ENCODE peak calls at places on chromosome 21, in ten cellular contexts. B is lower lobe of right lung, Z is ovary, I is IMR-90, G is right cardiac atrium, N is astrocyte, H is Peyer's patch, T is lung, M is tibial nerve, W is psoas muscle. J is an unnamed sample.

GRCh38 chr21:37673801-37674575 is 242.3 kb downstream of the KCNJ6 start:
- DNase-seq in B (no peak), Z (no peak), I (no peak), G (no peak), N (no peak), H (no peak), T (no peak), M (no peak), W (no peak), J (no peak)

GRCh38 chr21:17783816-17784598 is 35.1 kb downstream of the C21orf91 start:
- DNase-seq in B (no peak), Z (no peak), I (no peak), G (no peak), N (no peak), H (peak; percentile 54), T (no peak), M (no peak), W (no peak), J (no peak)

GRCh38 chr21:37675202-37675801 is 241.0 kb downstream of the KCNJ6 start:
- DNase-seq in B (peak; percentile 78), Z (peak; percentile 57), I (peak; percentile 38), G (peak; percentile 88), N (peak; percentile 2), H (no peak), T (peak; percentile 55), M (peak; percentile 35), W (peak; percentile 77), J (peak; percentile 45)

GRCh38 chr21:16563795-16564194 is 834.0 kb downstream of the USP25 start:
- DNase-seq in B (peak; percentile 51), Z (no peak), I (no peak), G (no peak), N (peak; percentile 68), H (no peak), T (no peak), M (no peak), W (no peak), J (no peak)

GRCh38 chr21:29130234-29130993 is at the start of gene MAP3K7CL:
- DNase-seq in B (no peak), Z (no peak), I (peak; percentile 100), G (peak; percentile 77), N (peak; percentile 100), H (no peak), T (peak; percentile 46), M (no peak), W (peak; percentile 87), J (no peak)

GRCh38 chr21:16309250-16309971 is 579.6 kb downstream of the USP25 start:
- DNase-seq in B (no peak), Z (no peak), I (no peak), G (no peak), N (peak; percentile 81), H (no peak), T (no peak), M (no peak), W (peak; percentile 24), J (no peak)

GRCh38 chr21:28884481-28884880 is 108.2 kb downstream of the LTN1 start:
- DNase-seq in B (no peak), Z (no peak), I (peak; percentile 8), G (no peak), N (peak; percentile 14), H (no peak), T (no peak), M (no peak), W (no peak), J (no peak)

GRCh38 chr21:37863842-37864241 is 52.4 kb downstream of the KCNJ6 start:
- DNase-seq in B (peak; percentile 51), Z (no peak), I (peak; percentile 94), G (no peak), N (peak; percentile 87), H (no peak), T (no peak), M (no peak), W (no peak), J (no peak)

GRCh38 chr21:22020221-22020620 is 1022.0 kb downstream of the NCAM2 start:
- DNase-seq in B (no peak), Z (no peak), I (no peak), G (no peak), N (no peak), H (no peak), T (no peak), M (no peak), W (no peak), J (no peak)

GRCh38 chr21:25838809-25839208 is 104.0 kb downstream of the GABPA start:
- DNase-seq in B (no peak), Z (no peak), I (peak; percentile 20), G (no peak), N (peak; percentile 60), H (no peak), T (no peak), M (no peak), W (no peak), J (no peak)

GRCh38 chr21:16913010-16913409 is 599.8 kb upstream of the CXADR start:
- DNase-seq in B (no peak), Z (no peak), I (no peak), G (no peak), N (no peak), H (no peak), T (no peak), M (no peak), W (no peak), J (no peak)

GRCh38 chr21:27429612-27430361 is 462.9 kb upstream of the ADAMTS5 start:
- DNase-seq in B (no peak), Z (no peak), I (peak; percentile 83), G (no peak), N (peak; percentile 51), H (no peak), T (no peak), M (no peak), W (no peak), J (no peak)

GRCh38 chr21:29309703-29310102 is 11.0 kb downstream of the BACH1 start:
- DNase-seq in B (no peak), Z (no peak), I (no peak), G (no peak), N (no peak), H (no peak), T (no peak), M (no peak), W (no peak), J (no peak)

GRCh38 chr21:34945288-34945687 is 103.8 kb downstream of the RUNX1 start:
- DNase-seq in B (no peak), Z (no peak), I (no peak), G (no peak), N (no peak), H (no peak), T (no peak), M (no peak), W (no peak), J (no peak)

GRCh38 chr21:34949045-34949444 is 100.1 kb downstream of the RUNX1 start:
- DNase-seq in B (no peak), Z (no peak), I (peak; percentile 41), G (no peak), N (no peak), H (no peak), T (no peak), M (no peak), W (no peak), J (no peak)

GRCh38 chr21:34946385-34947121 is 102.5 kb downstream of the RUNX1 start:
- DNase-seq in B (no peak), Z (no peak), I (no peak), G (no peak), N (no peak), H (no peak), T (no peak), M (no peak), W (no peak), J (no peak)

GRCh38 chr21:34948157-34948556 is 100.9 kb downstream of the RUNX1 start:
- DNase-seq in B (no peak), Z (no peak), I (no peak), G (no peak), N (no peak), H (no peak), T (no peak), M (no peak), W (no peak), J (no peak)

DNA sequence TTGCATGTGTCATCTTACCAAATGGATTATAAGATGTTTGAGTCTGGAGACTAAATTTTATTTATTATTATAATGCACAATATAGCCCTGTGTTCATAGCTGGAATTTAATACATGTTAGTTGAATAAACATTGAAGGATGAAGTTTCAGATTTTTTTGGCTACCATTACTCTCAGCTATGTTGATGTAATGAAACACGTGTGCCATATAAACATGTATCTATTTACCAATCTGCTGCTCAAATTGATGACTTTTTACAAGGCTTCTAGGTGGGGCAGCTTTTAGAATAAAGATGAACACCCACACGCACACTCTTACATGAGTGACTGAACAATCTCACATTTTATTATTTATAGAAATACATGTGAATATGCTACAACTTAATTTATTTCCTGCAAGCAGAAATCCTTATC is 102.0 kb downstream of the RUNX1 start:
- DNase-seq in B (no peak), Z (no peak), I (peak; percentile 73), G (no peak), N (no peak), H (no peak), T (no peak), M (no peak), W (no peak), J (no peak)
- H3K4me1 ChIP-seq in B (no peaks in the 10 kb centered on the region), Z (no peaks in the 10 kb centered on the region), I (peaks cover 13% of the 10 kb centered on the region), G (no peaks in the 10 kb centered on the region), N (no peaks in the 10 kb centered on the region), H (no peaks in the 10 kb centered on the region), T (no peaks in the 10 kb centered on the region), M (no peaks in the 10 kb centered on the region), W (no peaks in the 10 kb centered on the region), J (no peaks in the 10 kb centered on the region)

GRCh38 chr21:41848971-41849580 is 30.1 kb downstream of the PRDM15 start:
- DNase-seq in B (no peak), Z (no peak), I (no peak), G (no peak), N (no peak), H (no peak), T (no peak), M (no peak), W (no peak), J (no peak)
- H3K4me1 ChIP-seq in B (no peaks in the 10 kb centered on the region), Z (no peaks in the 10 kb centered on the region), I (no peaks in the 10 kb centered on the region), G (no peaks in the 10 kb centered on the region), N (no peaks in the 10 kb centered on the region), H (no peaks in the 10 kb centered on the region), T (no peaks in the 10 kb centered on the region), M (no peaks in the 10 kb centered on the region), W (no peaks in the 10 kb centered on the region), J (no peaks in the 10 kb centered on the region)

GRCh38 chr21:14683021-14683420 is 136.9 kb upstream of the SAMSN1 start:
- DNase-seq in B (no peak), Z (no peak), I (no peak), G (no peak), N (no peak), H (no peak), T (no peak), M (no peak), W (no peak), J (no peak)
- H3K4me1 ChIP-seq in B (peaks cover 11% of the 10 kb centered on the region), Z (no peaks in the 10 kb centered on the region), I (no peaks in the 10 kb centered on the region), G (no peaks in the 10 kb centered on the region), N (no peaks in the 10 kb centered on the region), H (no peaks in the 10 kb centered on the region), T (no peaks in the 10 kb centered on the region), M (no peaks in the 10 kb centered on the region), W (no peaks in the 10 kb centered on the region), J (no peaks in the 10 kb centered on the region)

DNA sequence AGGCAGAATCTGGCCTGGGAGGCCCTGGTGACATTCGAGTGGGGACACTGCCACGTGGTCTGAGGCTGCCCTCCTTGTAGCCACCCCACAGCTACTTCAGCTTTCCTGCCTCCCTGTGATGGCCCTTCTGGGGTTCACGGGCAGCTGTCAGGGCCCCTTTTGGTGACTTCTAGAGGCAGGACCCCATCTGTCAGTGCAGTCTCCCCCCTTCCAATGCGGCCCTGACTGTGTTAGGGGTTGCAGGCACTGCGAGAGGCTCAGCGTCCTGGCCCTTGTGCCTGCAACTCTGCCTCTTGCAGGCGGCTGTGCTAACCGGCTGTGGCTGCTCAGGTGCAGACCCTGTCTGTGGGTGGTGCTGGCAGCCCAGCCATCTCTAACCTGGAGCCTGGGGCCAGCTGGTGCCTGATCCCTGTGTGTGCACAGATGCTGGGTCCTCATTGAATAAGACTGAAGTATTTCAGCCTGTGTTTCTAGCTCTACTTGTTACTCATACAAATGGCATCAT is 62.2 kb downstream of the S100B start:
- DNase-seq in B (no peak), Z (no peak), I (no peak), G (no peak), N (no peak), H (no peak), T (no peak), M (no peak), W (peak; percentile 41), J (no peak)
- H3K4me1 ChIP-seq in B (no peaks in the 10 kb centered on the region), Z (no peaks in the 10 kb centered on the region), I (no peaks in the 10 kb centered on the region), G (peaks cover 2% of the 10 kb centered on the region), N (no peaks in the 10 kb centered on the region), H (no peaks in the 10 kb centered on the region), T (no peaks in the 10 kb centered on the region), M (no peaks in the 10 kb centered on the region), W (no peaks in the 10 kb centered on the region), J (no peaks in the 10 kb centered on the region)